ENCODE peak calls at places on chromosomes 16 and 17, in six cellular contexts. B is T-helper 2 cell, H is left colon, L is skeletal muscle cell, Z is DMS153, M is body of pancreas. F is an unnamed sample.

GRCh38 chr17:21524211-21524591 is 148.0 kb downstream of the KCNJ12 start:
- DNase-seq in Z (no peak), M (no peak), H (no peak), B (no peak), L (peak), F (no peak)

GRCh38 chr16:65601781-65602180 is 479.9 kb upstream of the CDH11 start:
- DNase-seq in B (no peak), Z (no peak), M (no peak), L (no peak), H (no peak), F (no peak)

GRCh38 chr17:47792979-47793378 is 28.6 kb downstream of the OSBPL7 start:
- DNase-seq in B (no peak), Z (no peak), L (no peak), M (no peak), H (no peak), F (no peak)

GRCh38 chr16:21626659-21627277 is 25.6 kb downstream of the IGSF6 start:
- DNase-seq in M (peak), L (peak), Z (no peak), H (peak), B (no peak), F (peak)

GRCh38 chr16:31052131-31052530 is 18.8 kb downstream of the STX4 start:
- DNase-seq in Z (no peak), M (no peak), B (no peak), L (peak), H (no peak), F (peak)

GRCh38 chr17:73292031-73292531 is 19.7 kb downstream of the CDC42EP4 start:
- DNase-seq in B (no peak), H (no peak), M (peak), L (no peak), Z (no peak), F (no peak)

GRCh38 chr16:17313085-17313611 is 157.6 kb downstream of the XYLT1 start:
- DNase-seq in M (peak), H (peak), L (peak), Z (no peak), B (no peak), F (peak)

GRCh38 chr17:71500761-71501555 is 619.9 kb upstream of the SOX9 start:
- DNase-seq in L (no peak), H (no peak), B (no peak), M (no peak), Z (no peak), F (no peak)

GRCh38 chr16:66107661-66108060 is 258.8 kb upstream of the CDH5 start:
- DNase-seq in M (no peak), Z (no peak), B (no peak), H (no peak), L (peak), F (no peak)

GRCh38 chr17:3964203-3965122 is at the start of gene ATP2A3:
- DNase-seq in B (peak), H (peak), M (peak), L (no peak), Z (no peak), F (peak)

GRCh38 chr16:81469710-81470481 is 25.3 kb downstream of the CMIP start:
- DNase-seq in Z (no peak), H (no peak), M (no peak), L (no peak), B (no peak), F (no peak)

F was measured in hepatocyte.